ENCODE peak calls at places on chromosomes 1 and 21, in five cellular contexts. One of them, this sample, is unnamed.

GRCh38 chr1:241939798-241940197 is 17.8 kb upstream of the BECN2 start:
- DNase-seq in A172: no peak
- DNase-seq in B cell: no peak
- DNase-seq in AG09309: no peak
- DNase-seq in H7: no peak
- DNase-seq in this sample: no peak

GRCh38 chr1:165843304-165843703 is 15.9 kb downstream of the UCK2 start:
- DNase-seq in A172: peak
- DNase-seq in B cell: no peak
- DNase-seq in AG09309: no peak
- DNase-seq in H7: no peak
- DNase-seq in this sample: no peak

GRCh38 chr1:168835791-168836190 is 106.8 kb upstream of the DPT start:
- DNase-seq in A172: no peak
- DNase-seq in B cell: no peak
- DNase-seq in AG09309: no peak
- DNase-seq in H7: no peak
- DNase-seq in this sample: no peak

GRCh38 chr1:167739752-167740151 is 18.0 kb downstream of the MPZL1 start:
- DNase-seq in A172: no peak
- DNase-seq in B cell: no peak
- DNase-seq in AG09309: no peak
- DNase-seq in H7: no peak
- DNase-seq in this sample: no peak

GRCh38 chr1:84603223-84603622 is 29.0 kb upstream of the CTBS start:
- DNase-seq in A172: peak
- DNase-seq in B cell: no peak
- DNase-seq in AG09309: no peak
- DNase-seq in H7: no peak
- DNase-seq in this sample: no peak

GRCh38 chr1:207463021-207463420 is 8.9 kb downstream of the CR2 start:
- DNase-seq in A172: peak
- DNase-seq in B cell: no peak
- DNase-seq in AG09309: no peak
- DNase-seq in H7: no peak
- DNase-seq in this sample: no peak

GRCh38 chr1:206949208-206949607 is 2.9 kb upstream of the PIGR start:
- DNase-seq in A172: no peak
- DNase-seq in B cell: no peak
- DNase-seq in AG09309: no peak
- DNase-seq in H7: no peak
- DNase-seq in this sample: no peak

GRCh38 chr1:93584238-93585003 is 97.2 kb downstream of the BCAR3 start:
- DNase-seq in A172: no peak
- DNase-seq in B cell: no peak
- DNase-seq in AG09309: no peak
- DNase-seq in H7: no peak
- DNase-seq in this sample: no peak

GRCh38 chr21:34640858-34641257 is 25.9 kb upstream of the RCAN1 start:
- DNase-seq in A172: peak
- DNase-seq in B cell: no peak
- DNase-seq in AG09309: peak
- DNase-seq in H7: no peak
- DNase-seq in this sample: peak

GRCh38 chr1:161177112-161177935 is at the start of gene B4GALT3:
- DNase-seq in A172: peak
- DNase-seq in B cell: peak
- DNase-seq in AG09309: no peak
- DNase-seq in H7: peak
- DNase-seq in this sample: peak

GRCh38 chr21:39637971-39638628 is 25.4 kb downstream of the B3GALT5 start:
- DNase-seq in A172: no peak
- DNase-seq in B cell: no peak
- DNase-seq in AG09309: no peak
- DNase-seq in H7: no peak
- DNase-seq in this sample: no peak

GRCh38 chr1:29258974-29259801 is 22.9 kb downstream of the PTPRU start:
- DNase-seq in A172: no peak
- DNase-seq in B cell: no peak
- DNase-seq in AG09309: no peak
- DNase-seq in H7: peak
- DNase-seq in this sample: no peak

GRCh38 chr21:14531927-14532326 is 14.2 kb downstream of the SAMSN1 start:
- DNase-seq in A172: no peak
- DNase-seq in B cell: no peak
- DNase-seq in AG09309: no peak
- DNase-seq in H7: no peak
- DNase-seq in this sample: no peak

GRCh38 chr1:56284933-56285332 is 294.4 kb downstream of the PLPP3 start:
- DNase-seq in A172: no peak
- DNase-seq in B cell: no peak
- DNase-seq in AG09309: peak
- DNase-seq in H7: no peak
- DNase-seq in this sample: no peak

GRCh38 chr1:112515311-112516009 is 6.7 kb downstream of the WNT2B start:
- DNase-seq in A172: peak
- DNase-seq in B cell: no peak
- DNase-seq in AG09309: no peak
- DNase-seq in H7: peak
- DNase-seq in this sample: peak

GRCh38 chr1:11525516-11525915 is 46.6 kb downstream of the DISP3 start:
- DNase-seq in A172: no peak
- DNase-seq in B cell: no peak
- DNase-seq in AG09309: no peak
- DNase-seq in H7: no peak
- DNase-seq in this sample: no peak

GRCh38 chr21:16913010-16913409 is 599.8 kb upstream of the CXADR start:
- DNase-seq in A172: peak
- DNase-seq in B cell: no peak
- DNase-seq in AG09309: no peak
- DNase-seq in H7: no peak
- DNase-seq in this sample: no peak

GRCh38 chr1:231806623-231807470 is 180.3 kb downstream of the DISC1 start:
- DNase-seq in A172: peak
- DNase-seq in B cell: no peak
- DNase-seq in AG09309: no peak
- DNase-seq in H7: peak
- DNase-seq in this sample: no peak

GRCh38 chr1:92736395-92736794 is 48.5 kb downstream of the EVI5 start:
- DNase-seq in A172: peak
- DNase-seq in B cell: no peak
- DNase-seq in AG09309: no peak
- DNase-seq in H7: no peak
- DNase-seq in this sample: no peak

GRCh38 chr1:11838349-11839272 is 9.0 kb downstream of the NPPA start:
- DNase-seq in A172: peak
- DNase-seq in B cell: peak
- DNase-seq in AG09309: no peak
- DNase-seq in H7: peak
- DNase-seq in this sample: peak

GRCh38 chr1:1974834-1975233 is 28.8 kb downstream of the CFAP74 start:
- DNase-seq in A172: no peak
- DNase-seq in B cell: no peak
- DNase-seq in AG09309: no peak
- DNase-seq in H7: peak
- DNase-seq in this sample: no peak

GRCh38 chr1:47655521-47656300 is 217.9 kb downstream of the FOXD2 start:
- DNase-seq in A172: no peak
- DNase-seq in B cell: peak
- DNase-seq in AG09309: no peak
- DNase-seq in H7: no peak
- DNase-seq in this sample: no peak

GRCh38 chr1:115082949-115083348 is 6.4 kb downstream of the TSPAN2 start:
- DNase-seq in A172: no peak
- DNase-seq in B cell: no peak
- DNase-seq in AG09309: no peak
- DNase-seq in H7: no peak
- DNase-seq in this sample: no peak

GRCh38 chr1:28417441-28418277 is 48.1 kb downstream of the PHACTR4 start:
- DNase-seq in A172: peak
- DNase-seq in B cell: no peak
- DNase-seq in AG09309: peak
- DNase-seq in H7: no peak
- DNase-seq in this sample: peak

GRCh38 chr1:155636397-155637153 is 26.6 kb downstream of the MSTO1 start:
- DNase-seq in A172: no peak
- DNase-seq in B cell: no peak
- DNase-seq in AG09309: no peak
- DNase-seq in H7: no peak
- DNase-seq in this sample: no peak

GRCh38 chr1:39590546-39590945 is 14.0 kb upstream of the PABPC4 start:
- DNase-seq in A172: no peak
- DNase-seq in B cell: no peak
- DNase-seq in AG09309: no peak
- DNase-seq in H7: no peak
- DNase-seq in this sample: no peak

GRCh38 chr1:100860397-100860991 is 34.1 kb downstream of the EXTL2 start:
- DNase-seq in A172: peak
- DNase-seq in B cell: no peak
- DNase-seq in AG09309: no peak
- DNase-seq in H7: no peak
- DNase-seq in this sample: no peak

GRCh38 chr1:161930064-161930463 is 93.6 kb downstream of the OLFML2B start:
- DNase-seq in A172: no peak
- DNase-seq in B cell: no peak
- DNase-seq in AG09309: no peak
- DNase-seq in H7: no peak
- DNase-seq in this sample: no peak

GRCh38 chr1:115179397-115179835 is 90.1 kb upstream of the TSPAN2 start:
- DNase-seq in A172: peak
- DNase-seq in B cell: no peak
- DNase-seq in AG09309: peak
- DNase-seq in H7: no peak
- DNase-seq in this sample: peak

GRCh38 chr1:76723949-76724348 is 143.3 kb upstream of the ST6GALNAC5 start:
- DNase-seq in A172: no peak
- DNase-seq in B cell: no peak
- DNase-seq in AG09309: no peak
- DNase-seq in H7: no peak
- DNase-seq in this sample: no peak

GRCh38 chr1:233453433-233454200 is 126.1 kb downstream of the MAP3K21 start:
- DNase-seq in A172: no peak
- DNase-seq in B cell: no peak
- DNase-seq in AG09309: no peak
- DNase-seq in H7: no peak
- DNase-seq in this sample: no peak